ENCODE peak calls at places on chromosomes 7 and 10, in eight cellular contexts. N, I, R, D, S, U, H and Q are unnamed samples.

GRCh38 chr10:86188326-86188725 is 178.3 kb downstream of the GRID1 start:
- DNase-seq in N (peak; percentile 68), I (no peak), R (no peak), D (no peak), S (no peak), U (no peak), H (no peak), Q (no peak)

GRCh38 chr7:12715372-12716133 is 28.1 kb downstream of the ARL4A start:
- DNase-seq in N (peak; percentile 53), I (no peak), R (peak; percentile 86), D (peak; percentile 78), S (peak; percentile 94), U (peak; percentile 65), H (no peak), Q (peak; percentile 99)

GRCh38 chr10:92284112-92284704 is 6.7 kb downstream of the CPEB3 start:
- DNase-seq in N (no peak), I (no peak), R (no peak), D (no peak), S (no peak), U (no peak), H (peak; percentile 21), Q (peak; percentile 40)

GRCh38 chr7:824664-825063 is 7.6 kb upstream of the SUN1 start:
- DNase-seq in N (no peak), I (no peak), R (peak; percentile 31), D (no peak), S (no peak), U (no peak), H (no peak), Q (no peak)

GRCh38 chr10:76308946-76309529 is 877.6 kb downstream of the LRMDA start:
- DNase-seq in N (no peak), I (no peak), R (no peak), D (no peak), S (peak; percentile 85), U (no peak), H (no peak), Q (no peak)

GRCh38 chr7:155506854-155507337 is 39.5 kb downstream of the CNPY1 start:
- DNase-seq in N (no peak), I (no peak), R (no peak), D (no peak), S (peak; percentile 82), U (no peak), H (no peak), Q (no peak)

GRCh38 chr7:100477871-100478248 is 1.2 kb downstream of the TSC22D4 start:
- DNase-seq in N (no peak), I (no peak), R (no peak), D (no peak), S (no peak), U (peak; percentile 65), H (no peak), Q (no peak)

GRCh38 chr7:28956608-28957063 is 1.5 kb downstream of the TRIL start:
- DNase-seq in N (no peak), I (peak; percentile 89), R (no peak), D (peak; percentile 68), S (peak; percentile 88), U (peak; percentile 82), H (no peak), Q (peak; percentile 66)

GRCh38 chr10:117685431-117685830 is 142.9 kb downstream of the EMX2 start:
- DNase-seq in N (no peak), I (no peak), R (no peak), D (no peak), S (no peak), U (no peak), H (no peak), Q (no peak)

GRCh38 chr10:127299956-127300689 is 103.7 kb upstream of the INSYN2A start:
- DNase-seq in N (no peak), I (no peak), R (no peak), D (peak; percentile 46), S (no peak), U (no peak), H (no peak), Q (no peak)

GRCh38 chr10:69064762-69065328 is 23.1 kb upstream of the SRGN start:
- DNase-seq in N (no peak), I (no peak), R (no peak), D (no peak), S (no peak), U (no peak), H (no peak), Q (no peak)

GRCh38 chr10:78952686-78953085 is 116.1 kb upstream of the ZMIZ1 start:
- DNase-seq in N (no peak), I (no peak), R (peak; percentile 95), D (peak; percentile 76), S (no peak), U (no peak), H (no peak), Q (peak; percentile 80)

GRCh38 chr10:78042058-78042751 is 8.5 kb downstream of the RPS24 start:
- DNase-seq in N (no peak), I (no peak), R (no peak), D (no peak), S (no peak), U (no peak), H (peak; percentile 30), Q (no peak)

GRCh38 chr10:845526-845925 is 86.0 kb downstream of the LARP4B start:
- DNase-seq in N (no peak), I (no peak), R (no peak), D (no peak), S (no peak), U (no peak), H (no peak), Q (no peak)

DNA sequence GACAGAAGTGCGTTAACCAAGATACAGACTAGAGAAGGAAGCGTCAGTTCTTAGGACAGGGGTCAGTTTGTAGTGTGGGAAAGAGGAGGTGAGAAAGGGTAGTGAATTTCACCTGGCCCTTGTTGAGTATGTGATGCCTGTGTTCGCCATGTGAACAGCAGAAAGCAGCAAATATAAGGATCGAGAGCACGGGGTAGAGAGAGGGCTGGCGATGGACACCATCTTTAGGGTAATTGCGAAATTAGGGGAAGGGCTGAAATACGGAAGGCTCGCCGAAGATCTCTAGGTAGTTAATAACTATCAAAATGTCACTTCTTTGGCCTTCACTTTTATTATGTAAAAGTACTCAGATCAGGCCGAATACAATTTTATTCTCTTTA is 6.2 kb upstream of the MEST start:
- DNase-seq in N (no peak), I (no peak), R (no peak), D (no peak), S (no peak), U (no peak), H (no peak), Q (no peak)
- H3K4me3 ChIP-seq in N (peak overlapping the region; percentile 68), I (peak overlapping the region; percentile 73), R (no peak overlapping the region), D (peak overlapping the region; percentile 54), S (no peak overlapping the region), U (peak overlapping the region; percentile 46), H (peak overlapping the region; percentile 75), Q (no peak overlapping the region)

DNA sequence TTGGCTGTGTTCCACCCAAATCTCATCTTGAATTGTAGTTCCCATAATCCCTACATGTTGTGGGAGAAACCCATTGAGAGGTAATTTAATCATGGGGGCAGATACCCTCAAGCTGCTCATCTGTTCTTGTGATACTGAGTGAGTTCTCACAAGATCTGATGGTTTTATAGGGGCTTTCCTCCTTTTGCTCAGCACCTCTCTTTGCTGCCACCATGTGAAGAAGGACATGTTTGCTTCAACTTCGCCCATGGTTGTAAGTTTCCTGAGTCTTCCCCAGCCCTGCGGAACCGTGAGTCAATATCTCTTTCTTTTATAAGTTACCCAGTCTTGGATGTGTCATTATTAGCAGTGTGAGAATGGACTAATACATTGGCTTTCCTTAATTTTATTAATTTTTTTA is 527.8 kb downstream of the MDFIC start:
- DNase-seq in N (no peak), I (no peak), R (no peak), D (no peak), S (no peak), U (no peak), H (no peak), Q (no peak)
- TF ChIP-seq CTCF in N (no peak), I (no peak), R (no peak), D (no peak), S (peak; percentile 17), U (no peak), H (no peak), Q (no peak)

GRCh38 chr7:150363872-150364271 is 4.8 kb upstream of the REPIN1 start:
- DNase-seq in N (no peak), I (no peak), R (no peak), D (no peak), S (no peak), U (no peak), H (peak; percentile 58), Q (no peak)

GRCh38 chr7:150367677-150368097 is 935 bp upstream of the REPIN1 start:
- DNase-seq in N (no peak), I (no peak), R (no peak), D (no peak), S (no peak), U (no peak), H (no peak), Q (no peak)

GRCh38 chr7:150367187-150367510 is 1.5 kb upstream of the REPIN1 start:
- DNase-seq in N (no peak), I (no peak), R (no peak), D (no peak), S (no peak), U (no peak), H (peak; percentile 54), Q (no peak)

GRCh38 chr7:150368098-150368883 is at the start of gene REPIN1:
- DNase-seq in N (peak; percentile 82), I (peak; percentile 96), R (peak; percentile 85), D (peak; percentile 96), S (peak; percentile 95), U (peak; percentile 97), H (peak; percentile 95), Q (peak; percentile 79)

DNA sequence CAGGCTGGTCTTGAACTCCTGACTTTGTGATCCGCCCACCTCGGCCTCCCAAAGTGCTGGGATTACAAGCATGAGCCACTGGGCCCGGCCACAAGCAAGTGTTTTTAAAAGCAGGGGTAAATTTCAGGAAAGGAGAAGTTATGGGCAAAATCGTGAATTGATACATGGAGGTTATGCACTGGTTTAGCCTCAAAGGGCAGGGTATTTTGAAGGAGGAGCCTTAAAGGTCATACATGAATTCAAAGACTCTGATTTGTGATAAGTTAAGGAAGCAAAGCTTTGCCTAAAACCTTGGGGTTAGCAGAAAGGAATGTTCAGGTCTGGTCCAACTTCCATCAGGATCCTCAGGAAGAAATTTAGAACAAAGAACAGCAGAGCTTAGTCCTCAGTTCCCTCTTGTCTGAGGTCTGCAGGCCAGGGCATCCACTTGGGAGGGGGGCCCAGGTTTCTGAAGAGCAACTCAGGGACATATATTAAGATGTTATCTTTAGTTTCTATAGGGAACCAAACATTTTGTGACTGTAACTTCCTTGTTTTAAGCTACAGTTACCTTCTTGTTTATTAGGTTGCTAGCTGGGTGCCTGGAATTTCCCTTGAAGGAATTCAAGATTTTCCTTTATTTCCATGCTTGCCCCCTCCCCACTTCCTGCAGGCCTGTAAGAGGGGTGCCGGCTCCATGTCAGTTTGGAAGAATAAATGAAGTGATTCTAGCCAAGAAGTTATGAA is 2.8 kb upstream of the REPIN1 start:
- DNase-seq in N (no peak), I (no peak), R (no peak), D (no peak), S (peak; percentile 6), U (no peak), H (no peak), Q (no peak)
- H3K4me3 ChIP-seq in N (no peak overlapping the region), I (no peak overlapping the region), R (no peak overlapping the region), D (no peak overlapping the region), S (no peak overlapping the region), U (no peak overlapping the region), H (no peak overlapping the region), Q (no peak overlapping the region)

DNA sequence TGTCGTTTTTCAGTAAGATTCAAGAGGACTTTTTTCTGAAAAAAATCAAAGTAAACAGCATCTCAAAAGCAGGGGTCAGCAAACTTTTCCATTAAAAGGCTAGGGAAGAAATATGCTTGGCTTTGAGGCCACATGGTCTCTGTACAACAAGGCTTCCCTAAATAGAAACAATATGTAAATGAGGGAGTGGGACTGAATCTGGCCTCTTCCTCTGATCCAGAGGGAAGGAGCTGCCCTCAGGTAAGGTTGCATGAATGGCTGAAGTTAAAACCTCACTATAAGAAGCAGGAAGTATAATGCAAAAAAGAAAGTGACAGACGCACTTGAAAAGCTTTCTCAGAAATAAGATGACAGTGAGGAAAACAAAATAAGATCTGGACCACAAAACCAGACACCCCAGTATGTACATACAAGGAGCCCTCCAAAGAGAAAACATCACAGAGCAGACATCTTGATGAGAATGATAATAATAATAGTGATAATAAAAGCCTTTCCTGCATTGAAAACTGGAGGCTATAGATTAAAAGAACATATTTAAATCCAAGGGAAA is 115.2 kb downstream of the PLXNA4 start:
- DNase-seq in N (no peak), I (no peak), R (no peak), D (no peak), S (no peak), U (no peak), H (no peak), Q (no peak)
- TF ChIP-seq CTCF in N (no peak), I (no peak), R (no peak), D (no peak), S (no peak), U (no peak), H (no peak), Q (no peak)